ENCODE peak calls at places on chromosomes 6 and 20, in five cellular contexts. G is IMR-90, F is H9, K is mesenchymal stem cell, M is H1. A is an unnamed sample.
A peak's percentile ranks its signal among the peaks of the same experiment; 100 is the strongest.

GRCh38 chr6:139982652-139983051 is 608.2 kb upstream of the CITED2 start:
- DNase-seq in M (no peak), K (peak; percentile 78), F (peak; percentile 30), G (peak; percentile 74), A (no peak)

GRCh38 chr6:154386848-154387717 is 30.5 kb upstream of the IPCEF1 start:
- DNase-seq in F (no peak), K (peak; percentile 84), G (peak; percentile 97), M (no peak), A (no peak)

GRCh38 chr20:20780127-20780822 is 67.8 kb upstream of the RALGAPA2 start:
- DNase-seq in F (peak; percentile 33), G (no peak), M (no peak), K (no peak), A (no peak)

GRCh38 chr20:38043512-38044300 is 10.2 kb downstream of the RPRD1B start:
- DNase-seq in G (peak; percentile 85), K (peak; percentile 86), M (no peak), F (no peak), A (no peak)

GRCh38 chr20:46423882-46424482 is 17.6 kb upstream of the ELMO2 start:
- DNase-seq in G (no peak), K (no peak), F (no peak), M (no peak), A (no peak)

GRCh38 chr20:47711046-47711752 is 74.1 kb downstream of the SULF2 start:
- DNase-seq in G (no peak), F (no peak), M (no peak), K (no peak), A (no peak)

GRCh38 chr6:79544299-79544927 is 7.2 kb upstream of the LCA5 start:
- DNase-seq in F (no peak), G (peak; percentile 46), K (peak; percentile 68), M (no peak), A (no peak)

GRCh38 chr6:145148392-145149175 is 586.7 kb downstream of the EPM2A start:
- DNase-seq in M (no peak), F (no peak), K (peak; percentile 74), G (peak; percentile 63), A (no peak)

GRCh38 chr6:968791-969190 is 275.9 kb upstream of the EXOC2 start:
- DNase-seq in M (no peak), K (no peak), G (no peak), F (no peak), A (no peak)

GRCh38 chr6:107730683-107731314 is 93.3 kb downstream of the SCML4 start:
- DNase-seq in K (no peak), G (no peak), F (no peak), M (no peak), A (no peak)

GRCh38 chr20:46914789-46915359 is 20.2 kb downstream of the EYA2 start:
- DNase-seq in G (peak; percentile 35), M (no peak), F (no peak), K (no peak), A (no peak)

GRCh38 chr20:10739575-10739974 is 65.8 kb upstream of the JAG1 start:
- DNase-seq in K (no peak), G (no peak), F (no peak), M (no peak), A (no peak)

GRCh38 chr20:17646209-17646717 is 35.8 kb downstream of the RRBP1 start:
- DNase-seq in F (no peak), K (no peak), M (no peak), G (no peak), A (no peak)

GRCh38 chr6:46184114-46184513 is 13.3 kb upstream of the ENPP5 start:
- DNase-seq in K (peak; percentile 12), F (no peak), G (peak; percentile 71), M (no peak), A (no peak)

GRCh38 chr6:75377386-75377785 is 92.8 kb upstream of the TMEM30A start:
- DNase-seq in F (no peak), G (no peak), M (no peak), K (no peak), A (no peak)

GRCh38 chr6:134564705-134565104 is 246.8 kb upstream of the SGK1 start:
- DNase-seq in F (no peak), G (no peak), M (no peak), K (no peak), A (no peak)

GRCh38 chr6:41539204-41539603 is 7.0 kb upstream of the FOXP4 start:
- DNase-seq in M (no peak), K (no peak), F (no peak), G (no peak), A (no peak)

GRCh38 chr6:89951574-89952360 is 57.5 kb downstream of the GJA10 start:
- DNase-seq in G (peak; percentile 31), M (peak; percentile 23), K (no peak), F (peak; percentile 64), A (no peak)

GRCh38 chr20:14677455-14677854 is 340.0 kb upstream of the FLRT3 start:
- DNase-seq in F (no peak), K (no peak), G (no peak), M (no peak), A (no peak)

GRCh38 chr20:15199698-15200097 is 862.3 kb upstream of the FLRT3 start:
- DNase-seq in M (no peak), K (no peak), F (no peak), G (no peak), A (no peak)

GRCh38 chr20:49560646-49561045 is 7.3 kb downstream of the PTGIS start:
- DNase-seq in K (no peak), G (no peak), F (no peak), M (no peak), A (no peak)

GRCh38 chr6:139452176-139452876 is 77.9 kb upstream of the CITED2 start:
- DNase-seq in K (no peak), M (no peak), G (peak; percentile 50), F (no peak), A (no peak)

GRCh38 chr20:11394145-11394833 is 523.4 kb upstream of the BTBD3 start:
- DNase-seq in K (peak; percentile 54), M (no peak), F (no peak), G (peak; percentile 97), A (no peak)

GRCh38 chr6:77650098-77650663 is 2.7 kb upstream of the MEI4 start:
- DNase-seq in G (no peak), M (peak; percentile 81), F (peak; percentile 92), K (peak; percentile 31), A (peak; percentile 69)

GRCh38 chr20:31523361-31524283 is 9.4 kb downstream of the HM13 start:
- DNase-seq in G (peak; percentile 23), F (no peak), K (peak; percentile 45), M (no peak), A (no peak)

GRCh38 chr6:137213331-137213740 is 5.8 kb downstream of the IFNGR1 start:
- DNase-seq in G (no peak), M (no peak), F (no peak), K (no peak), A (no peak)

GRCh38 chr20:21702553-21703467 is 2.7 kb upstream of the PAX1 start:
- DNase-seq in G (peak; percentile 3), F (peak; percentile 91), K (peak; percentile 11), M (no peak), A (peak; percentile 86)

GRCh38 chr6:37222125-37222967 is 35.2 kb upstream of the TBC1D22B start:
- DNase-seq in F (peak; percentile 98), K (peak; percentile 90), G (peak; percentile 83), M (peak; percentile 95), A (peak; percentile 87)

GRCh38 chr6:75893058-75893775 is 144.2 kb downstream of the MYO6 start:
- DNase-seq in G (peak; percentile 80), K (peak; percentile 75), F (no peak), M (no peak), A (peak; percentile 66)

GRCh38 chr20:1122388-1123315 is 4.2 kb downstream of the PSMF1 start:
- DNase-seq in K (peak; percentile 73), F (no peak), G (peak; percentile 57), M (no peak), A (no peak)
- H2BK5ac ChIP-seq in K (no peak overlapping the region), F (no peak overlapping the region), G (peak overlapping the region; percentile 12), M (no peak overlapping the region), A (no peak overlapping the region)

GRCh38 chr6:111716325-111716724 is 110.6 kb upstream of the TRAF3IP2 start:
- DNase-seq in F (no peak), K (no peak), G (no peak), M (no peak), A (no peak)

GRCh38 chr6:111713811-111714210 is 108.1 kb upstream of the TRAF3IP2 start:
- DNase-seq in M (no peak), K (no peak), G (no peak), F (no peak), A (no peak)

GRCh38 chr6:111714403-111715270 is 109.0 kb upstream of the TRAF3IP2 start:
- DNase-seq in K (no peak), G (no peak), M (no peak), F (no peak), A (no peak)

GRCh38 chr6:111713196-111713705 is 107.6 kb upstream of the TRAF3IP2 start:
- DNase-seq in F (no peak), M (no peak), K (no peak), G (no peak), A (no peak)

DNA sequence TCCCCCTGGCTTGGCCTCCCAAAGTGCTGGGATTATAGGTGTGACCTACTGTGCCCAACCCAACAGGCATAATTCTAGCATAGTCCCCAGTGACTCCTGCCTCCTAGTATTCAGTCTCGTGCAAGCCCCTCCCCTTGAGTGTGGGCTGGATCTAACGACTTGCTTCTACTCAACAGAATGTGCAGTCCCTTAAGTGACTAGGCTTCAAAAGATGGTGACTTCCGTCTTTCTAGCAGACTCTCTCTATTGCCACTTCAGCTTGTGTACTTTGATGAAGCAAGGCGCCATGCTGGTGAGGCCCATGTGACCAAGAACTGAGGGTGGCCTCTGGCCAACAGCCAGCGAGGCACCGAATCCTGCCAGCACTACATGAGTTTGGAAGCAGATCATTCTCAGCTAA is 109.6 kb upstream of the TRAF3IP2 start:
- DNase-seq in M (no peak), F (no peak), K (no peak), G (no peak), A (no peak)
- H3K23ac ChIP-seq in M (no peak overlapping the region), F (no peak overlapping the region), K (no peak overlapping the region), G (no peak overlapping the region), A (no peak overlapping the region)

DNA sequence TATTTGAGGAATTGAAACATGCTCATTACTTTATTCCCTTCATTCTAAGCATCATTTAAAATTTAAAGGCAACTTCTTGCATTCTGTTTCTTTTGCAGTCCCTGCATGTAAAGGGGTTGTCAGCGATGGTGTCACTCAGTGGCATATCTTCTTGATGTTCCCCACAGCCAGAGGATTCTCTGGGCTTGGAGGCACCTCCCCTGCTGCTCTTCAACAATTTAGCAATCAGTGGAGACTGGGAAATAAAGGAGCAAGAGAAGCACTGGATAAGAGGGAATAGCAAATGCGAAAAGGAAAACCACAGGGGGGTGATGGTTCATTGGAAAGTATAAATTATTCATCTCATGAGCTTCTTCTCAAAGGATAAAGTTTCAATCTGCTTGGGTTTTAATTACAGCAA is 30.7 kb upstream of the MC3R start:
- DNase-seq in K (no peak), F (peak; percentile 37), M (no peak), G (no peak), A (no peak)
- H3K9me3 ChIP-seq in K (no peaks in the 10 kb centered on the region), F (peaks cover 89% of the 10 kb centered on the region), M (peaks cover 29% of the 10 kb centered on the region), G (peaks cover 11% of the 10 kb centered on the region), A (no peaks in the 10 kb centered on the region)

GRCh38 chr20:23264545-23264944 is 86.0 kb upstream of the NXT1 start:
- DNase-seq in G (no peak), K (no peak), F (peak; percentile 3), M (no peak), A (no peak)
- H2BK5ac ChIP-seq in G (no peak overlapping the region), K (no peak overlapping the region), F (no peak overlapping the region), M (no peak overlapping the region), A (no peak overlapping the region)